ENCODE peak calls at places on chromosomes 5 and 9, in four cellular contexts. V is IMR-90, S is keratinocyte, P is K562. F is an unnamed sample.
A peak's percentile ranks its signal among the peaks of the same experiment; 100 is the strongest.

GRCh38 chr5:565782-566445 is 41.7 kb upstream of the SLC9A3 start:
- DNase-seq in V (peak; percentile 41), S (no peak), P (no peak), F (no peak)

GRCh38 chr5:37916525-37916924 is 76.7 kb upstream of the GDNF start:
- DNase-seq in V (no peak), S (no peak), P (no peak), F (no peak)

GRCh38 chr9:15372385-15373200 is 50.1 kb upstream of the SNAPC3 start:
- DNase-seq in V (no peak), S (no peak), P (no peak), F (no peak)

GRCh38 chr5:159730285-159730684 is 186.0 kb upstream of the ADRA1B start:
- DNase-seq in V (no peak), S (no peak), P (no peak), F (no peak)

GRCh38 chr9:85212887-85213286 is 528.9 kb downstream of the AGTPBP1 start:
- DNase-seq in V (no peak), S (peak; percentile 91), P (no peak), F (peak; percentile 71)

GRCh38 chr9:124260769-124261603 is 3.2 kb downstream of the NEK6 start:
- DNase-seq in V (peak; percentile 69), S (no peak), P (no peak), F (peak; percentile 80)

GRCh38 chr5:181088289-181088688 is 42.7 kb downstream of the OR2V1 start:
- DNase-seq in V (no peak), S (no peak), P (peak; percentile 78), F (no peak)

GRCh38 chr5:139812836-139813805 is 17.5 kb downstream of the PSD2 start:
- DNase-seq in V (no peak), S (no peak), P (no peak), F (no peak)

GRCh38 chr9:120617637-120617979 is 37.6 kb upstream of the CDK5RAP2 start:
- DNase-seq in V (peak; percentile 18), S (no peak), P (no peak), F (no peak)

GRCh38 chr9:6845128-6845826 is 87.5 kb downstream of the KDM4C start:
- DNase-seq in V (no peak), S (no peak), P (no peak), F (no peak)

GRCh38 chr9:137606005-137606601 is 617 bp downstream of the ARRDC1 start:
- DNase-seq in V (no peak), S (no peak), P (no peak), F (no peak)

GRCh38 chr9:93060746-93061259 is 2.3 kb downstream of the SUSD3 start:
- DNase-seq in V (peak; percentile 41), S (no peak), P (peak; percentile 55), F (no peak)

GRCh38 chr5:35773936-35774335 is 82.8 kb upstream of the IL7R start:
- DNase-seq in V (peak; percentile 64), S (no peak), P (no peak), F (no peak)

DNA sequence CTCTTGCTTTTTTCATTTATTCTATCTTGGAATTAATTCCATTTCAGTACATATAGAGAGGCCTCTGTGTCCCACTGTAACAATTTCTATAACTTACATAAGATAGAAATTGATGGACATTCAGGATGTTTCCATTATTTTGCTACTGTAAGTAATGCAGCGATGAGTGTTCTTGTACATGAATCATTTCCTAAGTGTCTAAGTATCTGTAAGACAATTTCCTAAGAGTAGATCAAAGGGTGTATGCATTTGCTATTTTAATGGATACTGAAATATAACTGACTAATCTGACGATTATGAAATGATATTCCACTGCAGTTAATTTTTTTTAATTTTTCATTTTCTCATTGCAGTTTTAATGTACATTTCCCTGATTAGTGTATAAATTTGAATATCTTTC is 23.0 kb upstream of the RBM22 start:
- DNase-seq in V (no peak), S (no peak), P (no peak), F (no peak)
- H3K9me1 ChIP-seq in V (no peaks in the 10 kb centered on the region), S (no peaks in the 10 kb centered on the region), P (no peaks in the 10 kb centered on the region), F (no peaks in the 10 kb centered on the region)

DNA sequence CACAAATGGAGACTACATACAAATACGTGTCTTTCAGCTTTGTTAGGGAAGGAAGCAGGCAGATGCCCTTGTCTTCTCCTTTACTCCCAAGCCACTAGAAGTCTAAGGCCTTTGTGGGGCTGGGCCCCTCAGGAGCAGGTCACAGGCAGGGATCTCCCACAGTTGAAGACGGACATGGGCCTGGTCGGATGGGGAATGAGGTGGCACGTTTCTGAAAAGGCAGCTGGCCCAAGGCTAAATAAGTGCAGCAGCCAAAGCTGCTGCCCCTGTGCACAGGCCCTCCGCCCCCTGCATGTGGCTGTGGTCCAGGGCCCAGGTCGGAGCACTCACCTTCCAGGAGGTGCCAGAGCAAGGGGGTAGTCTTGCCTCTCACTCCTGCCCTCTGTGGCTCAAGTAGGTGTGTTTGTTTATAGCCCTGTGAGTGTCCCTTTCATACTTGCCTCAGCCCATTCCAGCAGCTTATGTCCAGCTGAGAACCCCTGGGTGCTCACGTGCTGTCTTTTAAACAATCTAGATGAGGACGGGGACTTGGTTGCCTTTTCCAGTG is 1.8 kb downstream of the SQSTM1 start:
- DNase-seq in V (no peak), S (no peak), P (no peak), F (no peak)
- H3K27ac ChIP-seq in V (peak overlapping the region; percentile 5), S (peak overlapping the region; percentile 87), P (peak overlapping the region; percentile 98), F (no peak overlapping the region)

GRCh38 chr5:2242539-2242938 is 359.8 kb upstream of the IRX4 start:
- DNase-seq in V (no peak), S (no peak), P (no peak), F (no peak)

GRCh38 chr5:2238732-2239131 is 356.0 kb upstream of the IRX4 start:
- DNase-seq in V (no peak), S (no peak), P (no peak), F (no peak)

GRCh38 chr5:2240118-2240904 is 357.6 kb upstream of the IRX4 start:
- DNase-seq in V (no peak), S (no peak), P (no peak), F (no peak)

DNA sequence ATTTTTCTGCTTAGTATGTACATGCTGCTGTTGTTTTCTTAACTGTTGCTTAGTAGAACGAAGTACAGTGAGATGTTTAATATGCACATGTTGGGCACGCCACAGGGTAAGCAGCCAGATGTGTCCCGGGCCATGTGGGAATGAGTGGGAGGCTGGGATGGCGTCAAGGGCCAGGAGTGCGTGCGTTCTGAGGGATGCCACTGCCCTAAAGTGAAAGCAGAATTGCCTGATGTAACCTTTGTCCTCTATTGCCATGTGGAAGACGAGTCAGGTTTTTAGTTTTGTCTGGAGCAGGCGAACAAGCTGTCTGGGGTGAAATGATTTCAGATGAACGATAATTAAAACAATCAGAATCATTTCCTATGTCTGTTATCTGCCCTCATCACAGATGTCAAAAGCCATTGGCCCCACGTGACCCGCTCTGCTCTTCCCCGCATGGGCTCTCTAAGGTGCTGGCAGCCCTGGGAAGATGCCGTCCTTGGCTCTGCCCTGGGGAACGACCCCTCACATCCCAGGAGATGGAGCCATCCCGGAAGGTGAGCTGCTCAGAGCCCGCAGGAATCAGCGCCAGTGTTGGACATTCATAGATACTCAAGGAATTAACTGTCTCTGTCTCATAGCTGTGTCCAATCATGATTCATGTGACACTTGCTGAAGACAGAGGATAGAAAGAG is 356.6 kb upstream of the IRX4 start:
- DNase-seq in V (no peak), S (no peak), P (no peak), F (no peak)
- H2AFZ ChIP-seq in V (no peak overlapping the region), S (no peak overlapping the region), P (no peak overlapping the region), F (no peak overlapping the region)

GRCh38 chr9:100281676-100282387 is 70.9 kb downstream of the TEX10 start:
- DNase-seq in V (no peak), S (no peak), P (no peak), F (no peak)

GRCh38 chr9:100282388-100282719 is 70.4 kb downstream of the TEX10 start:
- DNase-seq in V (no peak), S (no peak), P (no peak), F (no peak)

GRCh38 chr9:100277166-100277979 is 75.4 kb downstream of the TEX10 start:
- DNase-seq in V (peak; percentile 61), S (no peak), P (no peak), F (no peak)

GRCh38 chr9:100284247-100284646 is 68.5 kb downstream of the TEX10 start:
- DNase-seq in V (no peak), S (no peak), P (no peak), F (no peak)

DNA sequence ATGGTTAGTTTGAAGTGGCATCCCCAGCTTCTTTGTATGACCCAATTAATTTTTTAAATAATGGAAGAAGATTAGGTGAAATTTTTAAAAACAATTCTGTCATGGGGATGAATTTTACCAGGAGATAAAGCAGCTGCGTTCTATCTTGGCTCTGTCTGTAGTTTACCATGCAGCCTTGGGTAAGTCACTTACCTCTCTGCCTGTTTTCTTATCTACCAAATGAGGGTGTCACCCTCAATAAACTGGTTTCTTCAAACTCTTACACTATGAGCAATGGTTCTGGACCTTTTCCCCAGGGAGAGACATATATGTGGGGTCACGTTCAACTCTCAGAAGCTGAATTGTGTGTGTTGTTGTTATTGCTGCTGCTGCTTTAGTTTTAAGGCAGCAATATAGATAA is 71.7 kb downstream of the TEX10 start:
- DNase-seq in V (no peak), S (no peak), P (no peak), F (no peak)
- H3K9me1 ChIP-seq in V (no peaks in the 10 kb centered on the region), S (no peaks in the 10 kb centered on the region), P (no peaks in the 10 kb centered on the region), F (no peaks in the 10 kb centered on the region)

F was measured in endothelial cell of umbilical vein.